ENCODE peak calls at places on chromosomes 6 and 20, in seven cellular contexts. One of them, this sample, is unnamed.

GRCh38 chr20:10876558-10876957 is 202.8 kb upstream of the JAG1 start:
- DNase-seq in head of caudate nucleus: no peak
- DNase-seq in erythroblast: no peak
- DNase-seq in cardiac fibroblast: peak
- DNase-seq in adrenal gland: no peak
- DNase-seq in HFF-Myc: no peak
- DNase-seq in activated naive CD8-positive, alpha-beta T cell treated with anti-CD3 and anti-CD28 coated beads for 36 hours: no peak
- DNase-seq in this sample: no peak

GRCh38 chr20:34562643-34563042 is 4.1 kb downstream of the MAP1LC3A start:
- DNase-seq in head of caudate nucleus: peak
- DNase-seq in erythroblast: peak
- DNase-seq in cardiac fibroblast: peak
- DNase-seq in adrenal gland: no peak
- DNase-seq in HFF-Myc: no peak
- DNase-seq in activated naive CD8-positive, alpha-beta T cell treated with anti-CD3 and anti-CD28 coated beads for 36 hours: peak
- DNase-seq in this sample: peak

GRCh38 chr20:63234693-63235398 is 859 bp upstream of the BIRC7 start:
- DNase-seq in head of caudate nucleus: no peak
- DNase-seq in erythroblast: no peak
- DNase-seq in cardiac fibroblast: peak
- DNase-seq in adrenal gland: no peak
- DNase-seq in HFF-Myc: no peak
- DNase-seq in activated naive CD8-positive, alpha-beta T cell treated with anti-CD3 and anti-CD28 coated beads for 36 hours: peak
- DNase-seq in this sample: peak

GRCh38 chr6:72720464-72720863 is 98.6 kb downstream of the KCNQ5 start:
- DNase-seq in head of caudate nucleus: no peak
- DNase-seq in erythroblast: no peak
- DNase-seq in cardiac fibroblast: peak
- DNase-seq in adrenal gland: no peak
- DNase-seq in HFF-Myc: no peak
- DNase-seq in activated naive CD8-positive, alpha-beta T cell treated with anti-CD3 and anti-CD28 coated beads for 36 hours: no peak
- DNase-seq in this sample: no peak

GRCh38 chr6:22826961-22827360 is 257.6 kb downstream of the HDGFL1 start:
- DNase-seq in head of caudate nucleus: no peak
- DNase-seq in erythroblast: no peak
- DNase-seq in cardiac fibroblast: no peak
- DNase-seq in adrenal gland: no peak
- DNase-seq in HFF-Myc: no peak
- DNase-seq in activated naive CD8-positive, alpha-beta T cell treated with anti-CD3 and anti-CD28 coated beads for 36 hours: no peak
- DNase-seq in this sample: no peak

GRCh38 chr6:1379026-1379809 is 10.2 kb upstream of the FOXF2 start:
- DNase-seq in head of caudate nucleus: no peak
- DNase-seq in erythroblast: no peak
- DNase-seq in cardiac fibroblast: no peak
- DNase-seq in adrenal gland: no peak
- DNase-seq in HFF-Myc: no peak
- DNase-seq in activated naive CD8-positive, alpha-beta T cell treated with anti-CD3 and anti-CD28 coated beads for 36 hours: no peak
- DNase-seq in this sample: no peak

GRCh38 chr6:30617565-30618269 is at the start of gene MRPS18B:
- DNase-seq in head of caudate nucleus: peak
- DNase-seq in erythroblast: peak
- DNase-seq in cardiac fibroblast: peak
- DNase-seq in adrenal gland: peak
- DNase-seq in HFF-Myc: peak
- DNase-seq in activated naive CD8-positive, alpha-beta T cell treated with anti-CD3 and anti-CD28 coated beads for 36 hours: peak
- DNase-seq in this sample: peak

GRCh38 chr20:8583209-8584106 is 451.4 kb downstream of the PLCB1 start:
- DNase-seq in head of caudate nucleus: peak
- DNase-seq in erythroblast: no peak
- DNase-seq in cardiac fibroblast: peak
- DNase-seq in adrenal gland: no peak
- DNase-seq in HFF-Myc: no peak
- DNase-seq in activated naive CD8-positive, alpha-beta T cell treated with anti-CD3 and anti-CD28 coated beads for 36 hours: no peak
- DNase-seq in this sample: no peak

GRCh38 chr6:97535800-97536199 is 252.8 kb upstream of the MMS22L start:
- DNase-seq in head of caudate nucleus: no peak
- DNase-seq in erythroblast: no peak
- DNase-seq in cardiac fibroblast: no peak
- DNase-seq in adrenal gland: no peak
- DNase-seq in HFF-Myc: no peak
- DNase-seq in activated naive CD8-positive, alpha-beta T cell treated with anti-CD3 and anti-CD28 coated beads for 36 hours: no peak
- DNase-seq in this sample: no peak

GRCh38 chr6:129494099-129494498 is 215.9 kb downstream of the ARHGAP18 start:
- DNase-seq in head of caudate nucleus: no peak
- DNase-seq in erythroblast: no peak
- DNase-seq in cardiac fibroblast: no peak
- DNase-seq in adrenal gland: no peak
- DNase-seq in HFF-Myc: no peak
- DNase-seq in activated naive CD8-positive, alpha-beta T cell treated with anti-CD3 and anti-CD28 coated beads for 36 hours: no peak
- DNase-seq in this sample: no peak

This sample was measured in OCI-M1.